ENCODE peak calls at places on chromosome 4, in four cellular contexts. I is K562, N is HepG2, L is Panc1. G is an unnamed sample.

GRCh38 chr4:66927937-66928336 is 617.4 kb downstream of the CENPC start:
- DNase-seq in N (no peak), L (no peak), I (no peak), G (no peak)

GRCh38 chr4:125728568-125728967 is 413.8 kb downstream of the FAT4 start:
- DNase-seq in N (no peak), L (peak), I (no peak), G (no peak)

GRCh38 chr4:77576351-77576750 is 29.3 kb upstream of the CXCL13 start:
- DNase-seq in I (no peak), N (no peak), L (no peak), G (no peak)

GRCh38 chr4:188190461-188190860 is 51.2 kb downstream of the TRIML1 start:
- DNase-seq in I (no peak), N (no peak), L (no peak), G (no peak)

GRCh38 chr4:1194028-1194900 is 21.9 kb upstream of the SPON2 start:
- DNase-seq in I (no peak), L (no peak), N (no peak), G (no peak)

GRCh38 chr4:52982246-52982950 is 120.3 kb downstream of the RASL11B start:
- DNase-seq in N (peak), L (no peak), I (peak), G (peak)

GRCh38 chr4:127730142-127730913 is at the start of gene SLC25A31:
- DNase-seq in N (no peak), I (no peak), L (no peak), G (no peak)

GRCh38 chr4:122005064-122005755 is 53.4 kb upstream of the TRPC3 start:
- DNase-seq in N (no peak), I (no peak), L (no peak), G (no peak)

GRCh38 chr4:156779774-156780173 is 191.8 kb downstream of the PDGFC start:
- DNase-seq in I (no peak), N (peak), L (no peak), G (peak)

GRCh38 chr4:139902328-139903217 is 237.0 kb downstream of the MGST2 start:
- DNase-seq in I (no peak), N (no peak), L (no peak), G (no peak)

GRCh38 chr4:167233523-167234387 is 539 bp downstream of the SPOCK3 start:
- DNase-seq in L (no peak), N (no peak), I (no peak), G (no peak)

GRCh38 chr4:8855781-8856245 is 15.8 kb downstream of the HMX1 start:
- DNase-seq in N (no peak), L (no peak), I (no peak), G (no peak)

GRCh38 chr4:138775485-138775884 is 240.1 kb upstream of the NOCT start:
- DNase-seq in I (no peak), L (no peak), N (no peak), G (no peak)

GRCh38 chr4:118158946-118159345 is 124.7 kb downstream of the NDST3 start:
- DNase-seq in L (no peak), N (no peak), I (no peak), G (no peak)

GRCh38 chr4:82905205-82905604 is 4.7 kb downstream of the THAP9 start:
- DNase-seq in N (no peak), I (no peak), L (no peak), G (no peak)

GRCh38 chr4:55925235-55925634 is 23.5 kb upstream of the CEP135 start:
- DNase-seq in I (peak), L (no peak), N (no peak), G (no peak)

GRCh38 chr4:82865592-82865991 is 25.4 kb downstream of the SEC31A start:
- DNase-seq in N (peak), L (no peak), I (no peak), G (no peak)

GRCh38 chr4:7759221-7759620 is 180.4 kb downstream of the AFAP1 start:
- DNase-seq in I (no peak), L (no peak), N (no peak), G (no peak)
- H3K4me3 ChIP-seq in I (no peak), L (peak), N (no peak), G (no peak)

GRCh38 chr4:179698321-179698720 is 2256.1 kb upstream of the AGA start:
- DNase-seq in L (no peak), N (no peak), I (no peak), G (no peak)

GRCh38 chr4:179692251-179692650 is 2250.0 kb upstream of the AGA start:
- DNase-seq in L (no peak), N (no peak), I (no peak), G (no peak)

GRCh38 chr4:179695175-179695574 is 2252.9 kb upstream of the AGA start:
- DNase-seq in I (no peak), N (no peak), L (no peak), G (no peak)
- TF ChIP-seq TCF7L2 in I (no peak), N (no peak), L (no peak), G (no peak)

GRCh38 chr4:78784255-78784654 is 8.1 kb downstream of the BMP2K start:
- DNase-seq in I (peak), L (no peak), N (no peak), G (no peak)

GRCh38 chr4:78781086-78781630 is 5.0 kb downstream of the BMP2K start:
- DNase-seq in N (no peak), I (no peak), L (no peak), G (no peak)

GRCh38 chr4:78779280-78779679 is 3.1 kb downstream of the BMP2K start:
- DNase-seq in I (no peak), N (no peak), L (no peak), G (no peak)

GRCh38 chr4:78780093-78780492 is 3.9 kb downstream of the BMP2K start:
- DNase-seq in I (peak), N (no peak), L (no peak), G (no peak)

DNA sequence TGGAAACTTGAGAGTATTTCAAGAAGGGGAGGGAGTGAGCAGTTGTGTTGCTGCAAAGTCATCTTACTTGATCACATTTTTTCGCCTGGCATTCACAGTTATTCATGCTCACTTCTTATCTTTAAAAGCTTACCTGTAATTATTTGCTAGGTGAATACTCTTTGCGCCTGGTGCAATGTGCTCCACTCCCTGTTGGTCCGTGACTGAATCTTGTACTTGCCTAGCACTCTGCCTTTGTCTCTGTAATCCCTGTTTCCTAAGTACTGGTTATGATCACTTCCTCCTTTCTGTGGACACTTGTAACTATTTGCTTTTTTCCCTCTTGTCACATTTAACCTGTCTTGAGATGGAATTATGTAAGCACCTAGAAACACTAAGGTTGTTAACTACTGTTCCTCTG is 5.8 kb downstream of the BMP2K start:
- DNase-seq in L (no peak), N (no peak), I (no peak), G (no peak)
- H3K4me3 ChIP-seq in L (no peak), N (no peak), I (peak), G (no peak)

GRCh38 chr4:184503869-184504300 is 29.5 kb upstream of the IRF2 start:
- DNase-seq in L (no peak), I (no peak), N (no peak), G (no peak)
- TF ChIP-seq TCF7L2 in L (no peak), I (no peak), N (no peak), G (no peak)

GRCh38 chr4:175999944-176000343 is 65.7 kb upstream of the WDR17 start:
- DNase-seq in I (no peak), N (no peak), L (no peak), G (no peak)
- H3K4me3 ChIP-seq in I (no peak), N (no peak), L (no peak), G (no peak)

DNA sequence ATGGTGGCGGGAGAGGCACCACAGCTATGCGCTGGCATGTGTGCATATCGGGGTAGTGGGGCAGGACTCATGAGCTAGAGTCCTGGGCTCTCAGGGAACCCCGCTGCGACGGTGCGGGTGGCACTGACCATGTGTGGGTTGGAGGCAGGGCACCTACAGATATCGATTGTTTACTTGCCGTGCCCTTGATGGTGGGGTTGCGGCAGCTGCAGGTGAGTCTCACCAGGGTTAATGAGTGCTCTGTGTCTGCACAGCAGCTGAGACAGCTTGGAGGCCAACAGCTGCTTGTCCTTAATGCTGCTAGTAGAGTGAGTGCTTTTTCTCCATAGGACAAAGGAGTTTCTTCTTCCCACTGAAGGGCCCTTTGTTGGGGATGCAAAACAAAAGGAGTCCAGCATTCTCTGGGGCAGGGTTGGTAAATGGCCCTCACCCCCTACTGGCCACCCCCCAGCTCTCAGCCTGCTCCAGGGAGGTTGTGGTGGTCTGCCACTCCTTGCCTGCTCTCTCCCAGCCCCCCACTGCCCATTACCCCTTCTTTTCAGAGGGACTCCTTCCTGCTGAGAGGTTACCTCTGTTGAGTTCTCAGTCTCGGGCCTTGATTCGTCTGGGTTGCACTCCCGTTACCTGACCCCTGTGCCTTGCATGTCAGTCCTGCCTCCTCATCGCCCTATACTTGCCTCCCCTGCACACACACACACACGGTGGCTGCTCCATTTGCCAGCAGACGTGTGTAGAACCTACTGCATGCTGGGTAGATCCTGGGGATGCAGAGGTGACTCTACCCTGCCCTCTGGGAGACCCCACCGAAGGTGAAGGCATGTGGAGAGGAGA is 52.8 kb downstream of the TBC1D14 start:
- DNase-seq in I (no peak), L (no peak), N (no peak), G (no peak)
- TF ChIP-seq TCF7L2 in I (no peak), L (no peak), N (no peak), G (no peak)

DNA sequence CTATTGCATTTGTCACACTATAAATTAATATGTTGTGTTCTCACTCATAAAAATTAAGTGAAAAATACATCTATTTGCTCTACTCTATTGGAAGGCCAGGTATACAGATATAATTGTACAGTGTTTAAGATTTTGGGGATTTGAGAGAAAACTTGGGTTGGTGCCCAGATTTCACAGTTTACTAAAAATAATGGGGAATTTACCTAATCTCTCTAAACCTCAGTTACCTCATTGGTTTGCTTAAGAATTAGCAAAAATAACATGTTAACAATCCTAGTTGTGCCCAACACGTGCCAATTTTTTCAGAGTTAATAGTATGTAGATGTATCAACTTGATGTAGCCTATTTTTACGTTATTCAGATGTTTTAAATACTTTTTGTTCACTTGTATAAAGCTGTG is 1495.3 kb upstream of the PCDH7 start:
- DNase-seq in L (no peak), N (no peak), I (no peak), G (no peak)
- H3K4me3 ChIP-seq in L (no peak), N (no peak), I (no peak), G (no peak)

GRCh38 chr4:186078977-186079697 is 10.2 kb downstream of the TLR3 start:
- DNase-seq in I (no peak), L (no peak), N (no peak), G (no peak)

GRCh38 chr4:186079698-186080097 is 10.7 kb downstream of the TLR3 start:
- DNase-seq in I (no peak), L (no peak), N (no peak), G (no peak)

DNA sequence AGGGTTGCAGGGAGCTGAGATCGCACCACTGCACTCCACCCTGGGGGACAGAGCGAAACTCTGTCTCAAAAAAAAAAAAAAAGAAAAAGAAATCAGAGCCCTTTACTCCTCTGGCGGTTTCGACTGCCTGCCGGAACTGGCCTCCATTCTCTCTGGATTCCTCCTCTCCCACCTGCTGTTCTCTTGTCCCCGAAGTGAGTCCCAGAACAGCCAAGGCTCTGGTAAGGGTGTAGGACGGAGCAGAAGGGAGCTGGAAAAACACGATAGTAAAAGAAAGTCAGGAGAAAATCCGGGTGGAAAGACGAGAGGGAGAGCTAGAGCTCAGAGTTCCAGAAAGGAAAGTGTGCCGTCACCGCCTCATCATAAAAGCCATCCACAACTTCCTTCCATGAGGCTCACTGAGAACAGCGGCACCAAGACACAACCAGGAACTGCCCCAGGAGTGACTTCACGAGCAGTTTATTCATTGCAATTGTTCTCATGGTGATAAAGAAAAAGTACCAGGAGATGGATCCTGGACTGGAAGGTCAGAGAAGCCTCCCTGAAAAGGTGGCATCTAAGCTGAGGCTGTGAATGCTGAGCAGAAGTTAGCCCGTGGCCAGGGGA is 12.3 kb downstream of the TLR3 start:
- DNase-seq in I (no peak), L (no peak), N (no peak), G (no peak)
- TF ChIP-seq TCF7L2 in I (no peak), L (no peak), N (no peak), G (no peak)